ENCODE peak calls at places on chromosomes 1 and 21, in ten cellular contexts. I is endodermal cell; R is RPMI8226; S is right cardiac atrium; H is left kidney; W is stimulated activated CD8-positive, alpha-beta memory T cell treated with anti-CD3 and anti-CD28 coated beads, Interleukin-4, amount 100 ng/mL, for 24 hours; V is activated CD4-positive, alpha-beta T cell treated with anti-CD3 and anti-CD28 coated beads, Interleukin-2, amount 50 U/mL, for 1 hour; C is natural killer cell; Z is SIG-M5; A is CD8-positive, alpha-beta memory T cell. U is an unnamed sample.

GRCh38 chr21:45228171-45228641 is 59.5 kb downstream of the POFUT2 start:
- DNase-seq in H (no peak), A (peak; percentile 88), I (no peak), R (no peak), W (peak; percentile 70), C (peak; percentile 72), Z (no peak), V (peak; percentile 55), S (peak; percentile 42), U (no peak)

GRCh38 chr1:49297783-49298182 is 521.1 kb upstream of the BEND5 start:
- DNase-seq in R (no peak), W (no peak), A (no peak), H (peak; percentile 41), Z (no peak), C (no peak), V (no peak), S (no peak), I (peak; percentile 58), U (no peak)

GRCh38 chr1:222543817-222544216 is 4.1 kb downstream of the HHIPL2 start:
- DNase-seq in W (no peak), H (no peak), C (no peak), A (no peak), S (no peak), V (no peak), I (peak; percentile 85), R (no peak), Z (no peak), U (no peak)

GRCh38 chr1:31837441-31838158 is 21.8 kb upstream of the SPOCD1 start:
- DNase-seq in Z (no peak), A (no peak), R (no peak), I (peak; percentile 19), S (no peak), V (no peak), H (no peak), C (no peak), W (no peak), U (no peak)

GRCh38 chr1:209675567-209676154 is 449 bp downstream of the G0S2 start:
- DNase-seq in I (peak; percentile 78), R (no peak), H (peak; percentile 75), A (no peak), C (no peak), W (no peak), S (peak; percentile 45), V (no peak), Z (no peak), U (no peak)

GRCh38 chr21:22535630-22536029 is 1537.4 kb downstream of the NCAM2 start:
- DNase-seq in V (no peak), C (no peak), Z (no peak), H (no peak), S (no peak), W (no peak), I (no peak), A (no peak), R (no peak), U (no peak)

GRCh38 chr1:26848947-26849774 is 13.8 kb upstream of the SFN start:
- DNase-seq in W (no peak), C (no peak), S (no peak), Z (no peak), R (no peak), H (no peak), A (no peak), V (no peak), I (no peak), U (no peak)

GRCh38 chr1:41907446-41907845 is 11.3 kb downstream of the HIVEP3 start:
- DNase-seq in Z (no peak), A (no peak), S (no peak), W (no peak), I (no peak), C (no peak), R (no peak), V (no peak), H (no peak), U (no peak)

GRCh38 chr1:220818421-220819173 is 31.9 kb downstream of the MTARC1 start:
- DNase-seq in C (no peak), S (no peak), V (no peak), H (peak; percentile 29), Z (no peak), W (no peak), I (peak; percentile 82), A (no peak), R (no peak), U (no peak)

U was measured in MM.1S.